ENCODE peak calls at places on chromosomes 6 and 20, in nine cellular contexts. One of them, this sample, is unnamed. For H3K27me3, the result is how much of the 10 kb centered on the place peaks cover.

GRCh38 chr6:149854532-149854931 is 9.6 kb downstream of the LRP11 start:
- DNase-seq in endodermal cell: no peak
- DNase-seq in fibroblast of lung: no peak
- DNase-seq in CD4-positive, alpha-beta memory T cell: no peak
- DNase-seq in brain microvascular endothelial cell: no peak
- DNase-seq in Peyer's patch: no peak
- DNase-seq in GM23248: peak
- DNase-seq in IMR-90: no peak
- DNase-seq in cardiac muscle cell: no peak
- DNase-seq in this sample: no peak

GRCh38 chr6:15511248-15512125 is 151.3 kb downstream of the DTNBP1 start:
- DNase-seq in endodermal cell: no peak
- DNase-seq in fibroblast of lung: no peak
- DNase-seq in CD4-positive, alpha-beta memory T cell: no peak
- DNase-seq in brain microvascular endothelial cell: no peak
- DNase-seq in Peyer's patch: no peak
- DNase-seq in GM23248: no peak
- DNase-seq in IMR-90: no peak
- DNase-seq in cardiac muscle cell: no peak
- DNase-seq in this sample: no peak

GRCh38 chr6:34867484-34867883 is 20.4 kb downstream of the TAF11 start:
- DNase-seq in endodermal cell: no peak
- DNase-seq in fibroblast of lung: no peak
- DNase-seq in CD4-positive, alpha-beta memory T cell: no peak
- DNase-seq in brain microvascular endothelial cell: no peak
- DNase-seq in Peyer's patch: no peak
- DNase-seq in GM23248: no peak
- DNase-seq in IMR-90: no peak
- DNase-seq in cardiac muscle cell: peak
- DNase-seq in this sample: no peak

GRCh38 chr6:131823276-131823902 is 15.6 kb downstream of the ENPP1 start:
- DNase-seq in endodermal cell: no peak
- DNase-seq in fibroblast of lung: no peak
- DNase-seq in CD4-positive, alpha-beta memory T cell: no peak
- DNase-seq in brain microvascular endothelial cell: peak
- DNase-seq in Peyer's patch: no peak
- DNase-seq in GM23248: peak
- DNase-seq in IMR-90: peak
- DNase-seq in cardiac muscle cell: no peak
- DNase-seq in this sample: no peak

GRCh38 chr6:42727084-42727601 is 4.7 kb upstream of the PRPH2 start:
- DNase-seq in endodermal cell: no peak
- DNase-seq in fibroblast of lung: peak
- DNase-seq in CD4-positive, alpha-beta memory T cell: no peak
- DNase-seq in brain microvascular endothelial cell: no peak
- DNase-seq in Peyer's patch: no peak
- DNase-seq in GM23248: peak
- DNase-seq in IMR-90: peak
- DNase-seq in cardiac muscle cell: no peak
- DNase-seq in this sample: peak

GRCh38 chr6:33417127-33417902 is 592 bp downstream of the CUTA start:
- DNase-seq in endodermal cell: no peak
- DNase-seq in fibroblast of lung: peak
- DNase-seq in CD4-positive, alpha-beta memory T cell: peak
- DNase-seq in brain microvascular endothelial cell: peak
- DNase-seq in Peyer's patch: no peak
- DNase-seq in GM23248: peak
- DNase-seq in IMR-90: peak
- DNase-seq in cardiac muscle cell: peak
- DNase-seq in this sample: no peak

GRCh38 chr6:105675715-105676397 is 273.0 kb upstream of the PREP start:
- DNase-seq in endodermal cell: no peak
- DNase-seq in fibroblast of lung: peak
- DNase-seq in CD4-positive, alpha-beta memory T cell: no peak
- DNase-seq in brain microvascular endothelial cell: peak
- DNase-seq in Peyer's patch: no peak
- DNase-seq in GM23248: peak
- DNase-seq in IMR-90: peak
- DNase-seq in cardiac muscle cell: no peak
- DNase-seq in this sample: peak

GRCh38 chr20:40807771-40808170 is 118.7 kb upstream of the MAFB start:
- DNase-seq in endodermal cell: peak
- DNase-seq in fibroblast of lung: no peak
- DNase-seq in CD4-positive, alpha-beta memory T cell: no peak
- DNase-seq in brain microvascular endothelial cell: no peak
- DNase-seq in Peyer's patch: no peak
- DNase-seq in GM23248: no peak
- DNase-seq in IMR-90: no peak
- DNase-seq in cardiac muscle cell: no peak
- DNase-seq in this sample: no peak

GRCh38 chr6:74872754-74873446 is 333.0 kb downstream of the COL12A1 start:
- DNase-seq in endodermal cell: no peak
- DNase-seq in fibroblast of lung: no peak
- DNase-seq in CD4-positive, alpha-beta memory T cell: no peak
- DNase-seq in brain microvascular endothelial cell: no peak
- DNase-seq in Peyer's patch: no peak
- DNase-seq in GM23248: no peak
- DNase-seq in IMR-90: no peak
- DNase-seq in cardiac muscle cell: no peak
- DNase-seq in this sample: no peak

GRCh38 chr6:135167617-135168016 is 13.5 kb upstream of the MYB start:
- DNase-seq in endodermal cell: no peak
- DNase-seq in fibroblast of lung: no peak
- DNase-seq in CD4-positive, alpha-beta memory T cell: no peak
- DNase-seq in brain microvascular endothelial cell: no peak
- DNase-seq in Peyer's patch: no peak
- DNase-seq in GM23248: no peak
- DNase-seq in IMR-90: no peak
- DNase-seq in cardiac muscle cell: no peak
- DNase-seq in this sample: no peak

GRCh38 chr6:65760285-65760684 is 53.3 kb upstream of the EYS start:
- DNase-seq in endodermal cell: no peak
- DNase-seq in fibroblast of lung: no peak
- DNase-seq in CD4-positive, alpha-beta memory T cell: no peak
- DNase-seq in brain microvascular endothelial cell: no peak
- DNase-seq in Peyer's patch: no peak
- DNase-seq in GM23248: peak
- DNase-seq in IMR-90: peak
- DNase-seq in cardiac muscle cell: no peak
- DNase-seq in this sample: no peak

GRCh38 chr6:75376347-75377024 is 91.9 kb upstream of the TMEM30A start:
- DNase-seq in endodermal cell: no peak
- DNase-seq in fibroblast of lung: no peak
- DNase-seq in CD4-positive, alpha-beta memory T cell: no peak
- DNase-seq in brain microvascular endothelial cell: peak
- DNase-seq in Peyer's patch: no peak
- DNase-seq in GM23248: peak
- DNase-seq in IMR-90: peak
- DNase-seq in cardiac muscle cell: no peak
- DNase-seq in this sample: no peak

GRCh38 chr6:24621626-24622360 is 24.2 kb downstream of the KIAA0319 start:
- DNase-seq in endodermal cell: no peak
- DNase-seq in fibroblast of lung: no peak
- DNase-seq in CD4-positive, alpha-beta memory T cell: no peak
- DNase-seq in brain microvascular endothelial cell: no peak
- DNase-seq in Peyer's patch: no peak
- DNase-seq in GM23248: no peak
- DNase-seq in IMR-90: no peak
- DNase-seq in cardiac muscle cell: no peak
- DNase-seq in this sample: no peak

GRCh38 chr20:2403291-2404052 is 22.8 kb downstream of the TGM6 start:
- DNase-seq in endodermal cell: no peak
- DNase-seq in fibroblast of lung: no peak
- DNase-seq in CD4-positive, alpha-beta memory T cell: no peak
- DNase-seq in brain microvascular endothelial cell: no peak
- DNase-seq in Peyer's patch: no peak
- DNase-seq in GM23248: no peak
- DNase-seq in IMR-90: no peak
- DNase-seq in cardiac muscle cell: no peak
- DNase-seq in this sample: no peak

GRCh38 chr6:98942263-98942803 is 5.4 kb downstream of the FBXL4 start:
- DNase-seq in endodermal cell: no peak
- DNase-seq in fibroblast of lung: no peak
- DNase-seq in CD4-positive, alpha-beta memory T cell: no peak
- DNase-seq in brain microvascular endothelial cell: no peak
- DNase-seq in Peyer's patch: no peak
- DNase-seq in GM23248: no peak
- DNase-seq in IMR-90: no peak
- DNase-seq in cardiac muscle cell: no peak
- DNase-seq in this sample: no peak

GRCh38 chr6:56382416-56382940 is 135.1 kb upstream of the COL21A1 start:
- DNase-seq in endodermal cell: no peak
- DNase-seq in fibroblast of lung: no peak
- DNase-seq in CD4-positive, alpha-beta memory T cell: no peak
- DNase-seq in brain microvascular endothelial cell: no peak
- DNase-seq in Peyer's patch: no peak
- DNase-seq in GM23248: no peak
- DNase-seq in IMR-90: no peak
- DNase-seq in cardiac muscle cell: no peak
- DNase-seq in this sample: no peak

GRCh38 chr6:39430968-39431523 is 108.5 kb upstream of the KCNK16 start:
- DNase-seq in endodermal cell: peak
- DNase-seq in fibroblast of lung: no peak
- DNase-seq in CD4-positive, alpha-beta memory T cell: no peak
- DNase-seq in brain microvascular endothelial cell: no peak
- DNase-seq in Peyer's patch: peak
- DNase-seq in GM23248: peak
- DNase-seq in IMR-90: no peak
- DNase-seq in cardiac muscle cell: peak
- DNase-seq in this sample: peak

GRCh38 chr6:149012040-149012545 is 265.3 kb downstream of the UST start:
- DNase-seq in endodermal cell: no peak
- DNase-seq in fibroblast of lung: peak
- DNase-seq in CD4-positive, alpha-beta memory T cell: no peak
- DNase-seq in brain microvascular endothelial cell: peak
- DNase-seq in Peyer's patch: no peak
- DNase-seq in GM23248: peak
- DNase-seq in IMR-90: peak
- DNase-seq in cardiac muscle cell: no peak
- DNase-seq in this sample: no peak

GRCh38 chr6:117050301-117050700 is 173.3 kb downstream of the RFX6 start:
- DNase-seq in endodermal cell: no peak
- DNase-seq in fibroblast of lung: no peak
- DNase-seq in CD4-positive, alpha-beta memory T cell: no peak
- DNase-seq in brain microvascular endothelial cell: no peak
- DNase-seq in Peyer's patch: no peak
- DNase-seq in GM23248: no peak
- DNase-seq in IMR-90: no peak
- DNase-seq in cardiac muscle cell: no peak
- DNase-seq in this sample: no peak

GRCh38 chr6:99467509-99468106 is 42.5 kb upstream of the PNISR start:
- DNase-seq in endodermal cell: no peak
- DNase-seq in fibroblast of lung: peak
- DNase-seq in CD4-positive, alpha-beta memory T cell: no peak
- DNase-seq in brain microvascular endothelial cell: no peak
- DNase-seq in Peyer's patch: no peak
- DNase-seq in GM23248: peak
- DNase-seq in IMR-90: peak
- DNase-seq in cardiac muscle cell: peak
- DNase-seq in this sample: peak

GRCh38 chr20:31567380-31567720 is 37.7 kb upstream of the ID1 start:
- DNase-seq in endodermal cell: no peak
- DNase-seq in fibroblast of lung: no peak
- DNase-seq in CD4-positive, alpha-beta memory T cell: no peak
- DNase-seq in brain microvascular endothelial cell: no peak
- DNase-seq in Peyer's patch: no peak
- DNase-seq in GM23248: no peak
- DNase-seq in IMR-90: no peak
- DNase-seq in cardiac muscle cell: no peak
- DNase-seq in this sample: no peak
- H3K4me3 ChIP-seq in endodermal cell: no peak
- H3K4me3 ChIP-seq in fibroblast of lung: no peak
- H3K4me3 ChIP-seq in CD4-positive, alpha-beta memory T cell: no peak
- H3K4me3 ChIP-seq in brain microvascular endothelial cell: no peak
- H3K4me3 ChIP-seq in Peyer's patch: no peak
- H3K4me3 ChIP-seq in GM23248: no peak
- H3K4me3 ChIP-seq in IMR-90: no peak
- H3K4me3 ChIP-seq in cardiac muscle cell: no peak
- H3K4me3 ChIP-seq in this sample: no peak

GRCh38 chr20:46135856-46136633 is 17.9 kb downstream of the CD40 start:
- DNase-seq in endodermal cell: peak
- DNase-seq in fibroblast of lung: no peak
- DNase-seq in CD4-positive, alpha-beta memory T cell: no peak
- DNase-seq in brain microvascular endothelial cell: no peak
- DNase-seq in Peyer's patch: no peak
- DNase-seq in GM23248: no peak
- DNase-seq in IMR-90: no peak
- DNase-seq in cardiac muscle cell: no peak
- DNase-seq in this sample: peak
- H3K27me3 ChIP-seq in endodermal cell: under half
- H3K27me3 ChIP-seq in fibroblast of lung: under half
- H3K27me3 ChIP-seq in CD4-positive, alpha-beta memory T cell: under half
- H3K27me3 ChIP-seq in brain microvascular endothelial cell: under half
- H3K27me3 ChIP-seq in Peyer's patch: under half
- H3K27me3 ChIP-seq in GM23248: under half
- H3K27me3 ChIP-seq in IMR-90: under half
- H3K27me3 ChIP-seq in cardiac muscle cell: under half
- H3K27me3 ChIP-seq in this sample: under half

DNA sequence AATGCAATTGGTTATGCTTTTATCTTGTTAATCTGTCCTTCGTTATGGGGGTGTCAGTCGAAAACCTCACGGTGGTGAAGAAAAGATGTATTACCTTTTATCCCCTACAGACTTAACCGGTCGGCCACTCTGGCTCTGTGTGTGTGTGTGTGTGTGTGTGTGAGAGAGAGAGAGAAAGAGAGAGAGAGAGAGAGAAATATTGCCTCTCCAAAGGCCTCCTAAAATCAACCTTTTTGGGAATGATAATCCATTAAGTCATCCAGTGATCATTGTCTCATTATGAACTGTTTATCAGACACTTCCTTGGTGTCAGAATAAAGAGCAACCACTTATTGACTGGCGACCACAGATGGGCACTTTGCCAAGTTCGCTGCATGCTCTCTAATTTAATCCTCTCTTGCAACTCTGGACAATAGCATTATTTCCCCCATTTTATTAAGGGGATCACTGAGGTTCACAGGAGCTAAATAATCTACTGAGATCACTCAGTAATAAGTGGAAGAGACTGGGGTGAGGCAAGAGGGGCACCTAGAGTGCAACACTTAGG is 30.7 kb downstream of the SLC35D3 start:
- DNase-seq in endodermal cell: no peak
- DNase-seq in fibroblast of lung: no peak
- DNase-seq in CD4-positive, alpha-beta memory T cell: no peak
- DNase-seq in brain microvascular endothelial cell: no peak
- DNase-seq in Peyer's patch: no peak
- DNase-seq in GM23248: no peak
- DNase-seq in IMR-90: no peak
- DNase-seq in cardiac muscle cell: no peak
- DNase-seq in this sample: no peak
- H3K4me3 ChIP-seq in endodermal cell: no peak
- H3K4me3 ChIP-seq in fibroblast of lung: no peak
- H3K4me3 ChIP-seq in CD4-positive, alpha-beta memory T cell: no peak
- H3K4me3 ChIP-seq in brain microvascular endothelial cell: no peak
- H3K4me3 ChIP-seq in Peyer's patch: no peak
- H3K4me3 ChIP-seq in GM23248: no peak
- H3K4me3 ChIP-seq in IMR-90: no peak
- H3K4me3 ChIP-seq in cardiac muscle cell: no peak
- H3K4me3 ChIP-seq in this sample: no peak

DNA sequence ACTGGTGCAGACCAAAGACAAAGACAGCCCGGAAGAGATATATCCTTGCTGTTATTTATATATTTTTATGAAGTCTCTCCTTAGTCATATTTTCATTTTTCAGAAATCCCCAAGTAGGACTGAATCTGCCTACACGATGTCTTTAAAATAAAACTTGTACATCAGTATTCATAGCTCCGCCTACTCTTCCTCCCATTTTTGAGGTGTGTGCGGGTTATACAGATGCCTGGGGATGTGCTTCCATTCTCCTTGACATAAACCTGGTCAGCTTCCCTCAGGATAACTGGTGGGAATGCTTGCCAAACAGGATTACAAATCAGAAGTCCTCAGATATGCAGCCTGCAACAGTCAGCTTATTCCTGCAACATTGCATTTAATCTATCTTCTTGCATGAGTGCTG is 264.2 kb downstream of the PHACTR1 start:
- DNase-seq in endodermal cell: no peak
- DNase-seq in fibroblast of lung: no peak
- DNase-seq in CD4-positive, alpha-beta memory T cell: no peak
- DNase-seq in brain microvascular endothelial cell: no peak
- DNase-seq in Peyer's patch: no peak
- DNase-seq in GM23248: no peak
- DNase-seq in IMR-90: no peak
- DNase-seq in cardiac muscle cell: no peak
- DNase-seq in this sample: no peak
- H3K27me3 ChIP-seq in endodermal cell: under half
- H3K27me3 ChIP-seq in fibroblast of lung: under half
- H3K27me3 ChIP-seq in CD4-positive, alpha-beta memory T cell: under half
- H3K27me3 ChIP-seq in brain microvascular endothelial cell: under half
- H3K27me3 ChIP-seq in Peyer's patch: under half
- H3K27me3 ChIP-seq in GM23248: under half
- H3K27me3 ChIP-seq in IMR-90: under half
- H3K27me3 ChIP-seq in cardiac muscle cell: under half
- H3K27me3 ChIP-seq in this sample: under half

This sample was measured in H7.